ENCODE peak calls at places on chromosome 9, in seven cellular contexts. One of them, this sample, is unnamed.

GRCh38 chr9:75812139-75812538 is 78.3 kb upstream of the PCSK5 start:
- DNase-seq in sigmoid colon: no peak
- DNase-seq in suprapubic skin: no peak
- DNase-seq in transverse colon: no peak
- DNase-seq in GM12878: no peak
- DNase-seq in A549: no peak
- DNase-seq in HepG2: no peak
- DNase-seq in this sample: no peak

GRCh38 chr9:100714372-100715099 is 136.7 kb downstream of the CAVIN4 start:
- DNase-seq in transverse colon: peak; percentile 50
- DNase-seq in suprapubic skin: no peak
- DNase-seq in A549: peak; percentile 56
- DNase-seq in HepG2: peak; percentile 48
- DNase-seq in GM12878: no peak
- DNase-seq in sigmoid colon: peak; percentile 71
- DNase-seq in this sample: no peak

GRCh38 chr9:89911721-89912604 is 307.2 kb downstream of the GADD45G start:
- DNase-seq in transverse colon: no peak
- DNase-seq in A549: no peak
- DNase-seq in sigmoid colon: no peak
- DNase-seq in HepG2: no peak
- DNase-seq in suprapubic skin: peak; percentile 21
- DNase-seq in GM12878: no peak
- DNase-seq in this sample: no peak

GRCh38 chr9:16325966-16326365 is 544.5 kb downstream of the BNC2 start:
- DNase-seq in HepG2: no peak
- DNase-seq in transverse colon: no peak
- DNase-seq in sigmoid colon: peak; percentile 48
- DNase-seq in A549: no peak
- DNase-seq in GM12878: no peak
- DNase-seq in suprapubic skin: no peak
- DNase-seq in this sample: no peak

GRCh38 chr9:97564291-97565175 is 63.1 kb downstream of the TMOD1 start:
- DNase-seq in sigmoid colon: peak; percentile 71
- DNase-seq in transverse colon: peak; percentile 21
- DNase-seq in suprapubic skin: no peak
- DNase-seq in GM12878: no peak
- DNase-seq in HepG2: no peak
- DNase-seq in A549: peak; percentile 19
- DNase-seq in this sample: peak; percentile 37

GRCh38 chr9:70159630-70160029 is 99.1 kb upstream of the SMC5 start:
- DNase-seq in suprapubic skin: no peak
- DNase-seq in transverse colon: no peak
- DNase-seq in A549: no peak
- DNase-seq in GM12878: no peak
- DNase-seq in HepG2: no peak
- DNase-seq in sigmoid colon: no peak
- DNase-seq in this sample: no peak

GRCh38 chr9:120857481-120857880 is 14.8 kb upstream of the PSMD5 start:
- DNase-seq in A549: no peak
- DNase-seq in GM12878: no peak
- DNase-seq in HepG2: no peak
- DNase-seq in sigmoid colon: no peak
- DNase-seq in suprapubic skin: no peak
- DNase-seq in transverse colon: no peak
- DNase-seq in this sample: no peak

GRCh38 chr9:137435980-137436760 is 5.0 kb downstream of the ENTPD8 start:
- DNase-seq in GM12878: no peak
- DNase-seq in sigmoid colon: peak; percentile 88
- DNase-seq in suprapubic skin: no peak
- DNase-seq in HepG2: peak; percentile 62
- DNase-seq in A549: peak; percentile 77
- DNase-seq in transverse colon: peak; percentile 86
- DNase-seq in this sample: peak; percentile 91

GRCh38 chr9:79976501-79977444 is 405.0 kb downstream of the TLE4 start:
- DNase-seq in A549: no peak
- DNase-seq in sigmoid colon: no peak
- DNase-seq in HepG2: no peak
- DNase-seq in suprapubic skin: no peak
- DNase-seq in GM12878: no peak
- DNase-seq in transverse colon: no peak
- DNase-seq in this sample: no peak

GRCh38 chr9:6564868-6565267 is 80.7 kb downstream of the GLDC start:
- DNase-seq in A549: no peak
- DNase-seq in suprapubic skin: no peak
- DNase-seq in GM12878: no peak
- DNase-seq in HepG2: no peak
- DNase-seq in transverse colon: no peak
- DNase-seq in sigmoid colon: no peak
- DNase-seq in this sample: peak; percentile 42

GRCh38 chr9:23308114-23308513 is 517.9 kb downstream of the ELAVL2 start:
- DNase-seq in transverse colon: no peak
- DNase-seq in A549: no peak
- DNase-seq in suprapubic skin: no peak
- DNase-seq in GM12878: no peak
- DNase-seq in HepG2: no peak
- DNase-seq in sigmoid colon: no peak
- DNase-seq in this sample: no peak

GRCh38 chr9:109409998-109410397 is 88.1 kb downstream of the PTPN3 start:
- DNase-seq in suprapubic skin: no peak
- DNase-seq in GM12878: no peak
- DNase-seq in transverse colon: no peak
- DNase-seq in sigmoid colon: no peak
- DNase-seq in HepG2: no peak
- DNase-seq in A549: peak; percentile 18
- DNase-seq in this sample: no peak

GRCh38 chr9:116112236-116112635 is 41.4 kb upstream of the PAPPA start:
- DNase-seq in HepG2: no peak
- DNase-seq in transverse colon: no peak
- DNase-seq in A549: no peak
- DNase-seq in GM12878: no peak
- DNase-seq in suprapubic skin: no peak
- DNase-seq in sigmoid colon: no peak
- DNase-seq in this sample: no peak

GRCh38 chr9:92960561-92961290 is 13.4 kb downstream of the FGD3 start:
- DNase-seq in suprapubic skin: peak; percentile 53
- DNase-seq in GM12878: no peak
- DNase-seq in transverse colon: no peak
- DNase-seq in sigmoid colon: no peak
- DNase-seq in A549: no peak
- DNase-seq in HepG2: no peak
- DNase-seq in this sample: no peak
- H3K4me1 ChIP-seq in suprapubic skin: no peaks in the 10 kb centered on the region
- H3K4me1 ChIP-seq in GM12878: peaks cover 23% of the 10 kb centered on the region
- H3K4me1 ChIP-seq in transverse colon: no peaks in the 10 kb centered on the region
- H3K4me1 ChIP-seq in sigmoid colon: no peaks in the 10 kb centered on the region
- H3K4me1 ChIP-seq in A549: no peaks in the 10 kb centered on the region
- H3K4me1 ChIP-seq in HepG2: peaks cover 34% of the 10 kb centered on the region
- H3K4me1 ChIP-seq in this sample: no peaks in the 10 kb centered on the region

DNA sequence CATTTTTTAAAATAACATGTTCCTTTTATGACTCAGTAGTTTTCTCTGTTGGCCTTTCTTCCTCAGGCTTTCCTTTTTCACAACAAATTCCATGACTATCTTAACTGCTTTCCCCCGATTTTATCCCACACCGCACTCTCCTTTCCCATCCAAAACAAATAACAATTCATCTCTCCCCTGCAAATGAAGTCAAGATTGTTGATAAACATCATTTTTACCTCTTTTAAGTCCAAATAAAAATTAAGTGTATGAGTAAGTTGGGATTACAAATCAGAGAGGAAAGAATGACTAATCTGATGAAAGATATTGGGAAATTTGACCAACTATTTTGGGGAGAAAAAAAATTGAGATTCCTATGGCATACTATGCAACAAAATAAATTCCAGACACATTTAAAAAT is 47.3 kb downstream of the SEC61B start:
- DNase-seq in A549: no peak
- DNase-seq in transverse colon: no peak
- DNase-seq in GM12878: no peak
- DNase-seq in sigmoid colon: no peak
- DNase-seq in HepG2: no peak
- DNase-seq in suprapubic skin: no peak
- DNase-seq in this sample: no peak
- TF ChIP-seq EP300 in A549: no peak
- TF ChIP-seq EP300 in transverse colon: no peak
- TF ChIP-seq EP300 in GM12878: no peak
- TF ChIP-seq EP300 in sigmoid colon: no peak
- TF ChIP-seq EP300 in HepG2: no peak
- TF ChIP-seq EP300 in suprapubic skin: no peak
- TF ChIP-seq EP300 in this sample: no peak

GRCh38 chr9:130319300-130319699 is 53.7 kb downstream of the HMCN2 start:
- DNase-seq in suprapubic skin: no peak
- DNase-seq in HepG2: no peak
- DNase-seq in A549: no peak
- DNase-seq in GM12878: no peak
- DNase-seq in sigmoid colon: no peak
- DNase-seq in transverse colon: no peak
- DNase-seq in this sample: no peak
- H3K27ac ChIP-seq in suprapubic skin: peak overlapping the region; percentile 19
- H3K27ac ChIP-seq in HepG2: no peak overlapping the region
- H3K27ac ChIP-seq in A549: no peak overlapping the region
- H3K27ac ChIP-seq in GM12878: no peak overlapping the region
- H3K27ac ChIP-seq in sigmoid colon: peak overlapping the region; percentile 41
- H3K27ac ChIP-seq in transverse colon: peak overlapping the region; percentile 72
- H3K27ac ChIP-seq in this sample: no peak overlapping the region

GRCh38 chr9:134330590-134330989 is 4.3 kb downstream of the RXRA start:
- DNase-seq in HepG2: no peak
- DNase-seq in suprapubic skin: no peak
- DNase-seq in transverse colon: no peak
- DNase-seq in GM12878: no peak
- DNase-seq in A549: no peak
- DNase-seq in sigmoid colon: no peak
- DNase-seq in this sample: no peak

GRCh38 chr9:134329886-134330285 is 3.6 kb downstream of the RXRA start:
- DNase-seq in A549: no peak
- DNase-seq in suprapubic skin: no peak
- DNase-seq in GM12878: no peak
- DNase-seq in sigmoid colon: no peak
- DNase-seq in transverse colon: peak; percentile 69
- DNase-seq in HepG2: no peak
- DNase-seq in this sample: peak; percentile 41

GRCh38 chr9:134328341-134328840 is 2.1 kb downstream of the RXRA start:
- DNase-seq in HepG2: peak; percentile 89
- DNase-seq in sigmoid colon: no peak
- DNase-seq in A549: no peak
- DNase-seq in transverse colon: peak; percentile 72
- DNase-seq in GM12878: no peak
- DNase-seq in suprapubic skin: no peak
- DNase-seq in this sample: no peak

GRCh38 chr9:134328841-134329575 is 2.8 kb downstream of the RXRA start:
- DNase-seq in A549: no peak
- DNase-seq in HepG2: peak; percentile 73
- DNase-seq in suprapubic skin: no peak
- DNase-seq in GM12878: no peak
- DNase-seq in sigmoid colon: peak; percentile 84
- DNase-seq in transverse colon: peak; percentile 71
- DNase-seq in this sample: peak; percentile 66

GRCh38 chr9:134329576-134329855 is 3.3 kb downstream of the RXRA start:
- DNase-seq in HepG2: no peak
- DNase-seq in transverse colon: no peak
- DNase-seq in sigmoid colon: no peak
- DNase-seq in suprapubic skin: no peak
- DNase-seq in GM12878: no peak
- DNase-seq in A549: no peak
- DNase-seq in this sample: no peak
- H3K4me1 ChIP-seq in HepG2: peaks cover 77% of the 10 kb centered on the region
- H3K4me1 ChIP-seq in transverse colon: peaks cover 79% of the 10 kb centered on the region
- H3K4me1 ChIP-seq in sigmoid colon: peaks cover 78% of the 10 kb centered on the region
- H3K4me1 ChIP-seq in suprapubic skin: peaks cover 83% of the 10 kb centered on the region
- H3K4me1 ChIP-seq in GM12878: no peaks in the 10 kb centered on the region
- H3K4me1 ChIP-seq in A549: peaks cover 50% of the 10 kb centered on the region
- H3K4me1 ChIP-seq in this sample: peaks cover 48% of the 10 kb centered on the region

DNA sequence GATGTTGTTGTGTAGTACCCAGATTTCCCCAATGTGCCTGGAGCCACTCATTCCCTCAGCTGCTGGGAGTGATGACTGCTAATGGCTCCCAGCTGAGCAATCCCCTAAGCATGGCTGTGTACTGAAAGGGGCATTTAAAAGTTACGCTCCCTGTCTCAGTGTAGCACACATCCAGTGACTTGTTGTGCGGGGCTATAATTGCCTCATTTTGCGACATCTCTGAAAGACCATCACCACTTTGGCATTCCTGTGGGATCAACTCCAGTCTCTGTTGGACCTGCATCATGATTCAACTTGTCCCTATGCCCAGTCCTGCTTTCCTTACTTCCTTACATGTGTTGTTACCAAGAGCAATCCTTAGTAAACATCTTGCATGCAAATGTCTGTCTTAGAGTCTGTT is 201.2 kb upstream of the MPDZ start:
- DNase-seq in transverse colon: no peak
- DNase-seq in GM12878: no peak
- DNase-seq in sigmoid colon: no peak
- DNase-seq in HepG2: no peak
- DNase-seq in suprapubic skin: no peak
- DNase-seq in A549: no peak
- DNase-seq in this sample: no peak
- TF ChIP-seq EP300 in transverse colon: no peak
- TF ChIP-seq EP300 in GM12878: no peak
- TF ChIP-seq EP300 in sigmoid colon: no peak
- TF ChIP-seq EP300 in HepG2: no peak
- TF ChIP-seq EP300 in suprapubic skin: no peak
- TF ChIP-seq EP300 in A549: no peak
- TF ChIP-seq EP300 in this sample: no peak

GRCh38 chr9:72480931-72481330 is 40.5 kb upstream of the TMC1 start:
- DNase-seq in transverse colon: no peak
- DNase-seq in suprapubic skin: no peak
- DNase-seq in HepG2: peak; percentile 10
- DNase-seq in GM12878: no peak
- DNase-seq in A549: peak; percentile 48
- DNase-seq in sigmoid colon: no peak
- DNase-seq in this sample: no peak
- H3K27ac ChIP-seq in transverse colon: no peak overlapping the region
- H3K27ac ChIP-seq in suprapubic skin: no peak overlapping the region
- H3K27ac ChIP-seq in HepG2: no peak overlapping the region
- H3K27ac ChIP-seq in GM12878: no peak overlapping the region
- H3K27ac ChIP-seq in A549: peak overlapping the region; percentile 91
- H3K27ac ChIP-seq in sigmoid colon: no peak overlapping the region
- H3K27ac ChIP-seq in this sample: no peak overlapping the region

GRCh38 chr9:136109351-136110081 is 9.2 kb downstream of the TMEM250 start:
- DNase-seq in A549: peak; percentile 90
- DNase-seq in GM12878: peak; percentile 77
- DNase-seq in HepG2: no peak
- DNase-seq in suprapubic skin: peak; percentile 91
- DNase-seq in sigmoid colon: peak; percentile 97
- DNase-seq in transverse colon: peak; percentile 96
- DNase-seq in this sample: peak; percentile 92
- H3K4me1 ChIP-seq in A549: peaks cover 36% of the 10 kb centered on the region
- H3K4me1 ChIP-seq in GM12878: peaks cover 49% of the 10 kb centered on the region
- H3K4me1 ChIP-seq in HepG2: peaks cover 22% of the 10 kb centered on the region
- H3K4me1 ChIP-seq in suprapubic skin: peaks cover 71% of the 10 kb centered on the region
- H3K4me1 ChIP-seq in sigmoid colon: peaks cover 50% of the 10 kb centered on the region
- H3K4me1 ChIP-seq in transverse colon: peaks cover 45% of the 10 kb centered on the region
- H3K4me1 ChIP-seq in this sample: peaks cover 17% of the 10 kb centered on the region

GRCh38 chr9:104780796-104781395 is 17.0 kb downstream of the NIPSNAP3B start:
- DNase-seq in transverse colon: no peak
- DNase-seq in suprapubic skin: no peak
- DNase-seq in A549: peak; percentile 44
- DNase-seq in GM12878: no peak
- DNase-seq in sigmoid colon: no peak
- DNase-seq in HepG2: no peak
- DNase-seq in this sample: no peak
- TF ChIP-seq EP300 in transverse colon: no peak
- TF ChIP-seq EP300 in suprapubic skin: no peak
- TF ChIP-seq EP300 in A549: no peak
- TF ChIP-seq EP300 in GM12878: no peak
- TF ChIP-seq EP300 in sigmoid colon: no peak
- TF ChIP-seq EP300 in HepG2: no peak
- TF ChIP-seq EP300 in this sample: no peak